ENCODE peak calls at places on chromosomes 7 and 10, in four cellular contexts. H is upper lobe of right lung, J is aorta, W is left ventricle myocardium inferior. S is an unnamed sample.
A peak's percentile ranks its signal among the peaks of the same experiment; 100 is the strongest.

GRCh38 chr7:102393467-102393866 is 2.7 kb upstream of the PRKRIP1 start:
- DNase-seq in J (no peak), W (no peak), H (no peak), S (no peak)

GRCh38 chr7:16114633-16115032 is 306.7 kb downstream of the CRPPA start:
- DNase-seq in J (no peak), W (no peak), H (no peak), S (peak; percentile 42)

GRCh38 chr7:130994378-130995115 is 260.5 kb upstream of the KLF14 start:
- DNase-seq in W (peak; percentile 54), J (peak; percentile 60), H (no peak), S (no peak)

GRCh38 chr7:48924433-48924832 is at the start of gene CDC14C:
- DNase-seq in W (no peak), H (no peak), J (no peak), S (no peak)

GRCh38 chr10:79494871-79495270 is 17.5 kb upstream of the EIF5AL1 start:
- DNase-seq in W (no peak), H (no peak), J (no peak), S (no peak)

GRCh38 chr10:33501161-33501560 is 166.7 kb upstream of the NRP1 start:
- DNase-seq in H (no peak), J (no peak), W (no peak), S (no peak)

GRCh38 chr10:101845903-101846302 is 2.3 kb upstream of the KCNIP2 start:
- DNase-seq in J (no peak), H (no peak), W (no peak), S (no peak)

GRCh38 chr7:98283127-98283886 is 1.8 kb downstream of the BRI3 start:
- DNase-seq in H (peak; percentile 87), J (peak; percentile 81), W (peak; percentile 39), S (peak; percentile 85)

GRCh38 chr10:124032982-124033886 is 60.2 kb downstream of the CHST15 start:
- DNase-seq in W (no peak), J (peak; percentile 27), H (peak; percentile 46), S (peak; percentile 66)

GRCh38 chr7:158649279-158649678 is 55.3 kb downstream of the NCAPG2 start:
- DNase-seq in W (no peak), J (no peak), H (no peak), S (peak; percentile 90)

GRCh38 chr10:117609095-117609821 is 66.7 kb downstream of the EMX2 start:
- DNase-seq in W (peak; percentile 21), H (peak; percentile 75), J (peak; percentile 68), S (peak; percentile 59)

GRCh38 chr10:49347827-49348226 is 48.1 kb downstream of the DRGX start:
- DNase-seq in H (no peak), W (no peak), J (no peak), S (no peak)

GRCh38 chr10:71260622-71261325 is 48.4 kb downstream of the UNC5B start:
- DNase-seq in H (peak; percentile 74), J (peak; percentile 80), W (peak; percentile 52), S (peak; percentile 96)

GRCh38 chr10:49284356-49284755 is 14.6 kb upstream of the C10orf71 start:
- DNase-seq in W (no peak), H (peak; percentile 41), J (no peak), S (no peak)

GRCh38 chr10:28595618-28596017 is 62.7 kb downstream of the WAC start:
- DNase-seq in W (no peak), H (no peak), J (no peak), S (no peak)

S was measured in foreskin fibroblast.